ENCODE peak calls at places on chromosomes 2 and 18, in four cellular contexts. W is GDM1, E is M059J, K is endothelial cell. T is an unnamed sample.

GRCh38 chr2:196176142-196176738 is 4.9 kb upstream of the STK17B start:
- DNase-seq in W (peak), E (no peak), K (no peak), T (peak)

GRCh38 chr2:212176151-212176550 is 362.5 kb downstream of the ERBB4 start:
- DNase-seq in W (no peak), E (no peak), K (no peak), T (no peak)

GRCh38 chr2:162914161-162914560 is 75.6 kb upstream of the KCNH7 start:
- DNase-seq in W (no peak), E (peak), K (no peak), T (no peak)

GRCh38 chr2:49248506-49248905 is 94.2 kb upstream of the FSHR start:
- DNase-seq in W (no peak), E (peak), K (no peak), T (no peak)

GRCh38 chr2:26946841-26947784 is 23.3 kb upstream of the MAPRE3 start:
- DNase-seq in W (no peak), E (peak), K (no peak), T (peak)

GRCh38 chr2:214450118-214450894 is 39.5 kb downstream of the VWC2L start:
- DNase-seq in W (no peak), E (no peak), K (no peak), T (no peak)

GRCh38 chr2:188293601-188294482 is 2.2 kb downstream of the GULP1 start:
- DNase-seq in W (no peak), E (peak), K (peak), T (peak)

GRCh38 chr2:119821266-119821665 is 61.5 kb downstream of the PTPN4 start:
- DNase-seq in W (no peak), E (no peak), K (no peak), T (no peak)

GRCh38 chr18:42977982-42978595 is 137.4 kb downstream of the RIT2 start:
- DNase-seq in W (no peak), E (peak), K (no peak), T (no peak)

GRCh38 chr2:88471083-88471942 is 18.8 kb upstream of the FOXI3 start:
- DNase-seq in W (no peak), E (no peak), K (no peak), T (no peak)

GRCh38 chr2:127669056-127669455 is 6.3 kb downstream of the LIMS2 start:
- DNase-seq in W (no peak), E (no peak), K (no peak), T (no peak)

GRCh38 chr2:239344857-239345216 is 56.0 kb downstream of the HDAC4 start:
- DNase-seq in W (no peak), E (no peak), K (no peak), T (peak)

GRCh38 chr2:15300645-15301573 is 260.2 kb downstream of the NBAS start:
- DNase-seq in W (peak), E (no peak), K (no peak), T (no peak)

GRCh38 chr18:32920796-32921787 is 148.3 kb upstream of the KLHL14 start:
- DNase-seq in W (no peak), E (peak), K (no peak), T (no peak)

GRCh38 chr2:241961454-241961853 is 91.9 kb downstream of the RTP5 start:
- DNase-seq in W (no peak), E (no peak), K (no peak), T (no peak)

GRCh38 chr2:74740395-74741075 is 86.5 kb downstream of the SEMA4F start:
- DNase-seq in W (no peak), E (peak), K (no peak), T (peak)

GRCh38 chr2:162327134-162327769 is 8.8 kb upstream of the IFIH1 start:
- DNase-seq in W (no peak), E (no peak), K (no peak), T (no peak)

GRCh38 chr2:176118606-176119370 is 2.2 kb downstream of the HOXD10 start:
- DNase-seq in W (no peak), E (no peak), K (no peak), T (no peak)

GRCh38 chr18:63319383-63320040 is at the start of gene BCL2:
- DNase-seq in W (peak), E (peak), K (peak), T (peak)

GRCh38 chr18:22778996-22779395 is 154.1 kb upstream of the RBBP8 start:
- DNase-seq in W (no peak), E (peak), K (no peak), T (no peak)

GRCh38 chr2:70959271-70959761 is 19.1 kb upstream of the ANKRD53 start:
- DNase-seq in W (no peak), E (no peak), K (no peak), T (peak)

GRCh38 chr2:32937602-32938450 is 8.9 kb upstream of the LTBP1 start:
- DNase-seq in W (no peak), E (peak), K (no peak), T (no peak)

GRCh38 chr2:101753720-101754490 is 56.4 kb downstream of the MAP4K4 start:
- DNase-seq in W (no peak), E (no peak), K (no peak), T (no peak)